ENCODE peak calls at places on chromosomes 13 and 19, in four cellular contexts. C, W, Z and I are unnamed samples.

GRCh38 chr19:46882034-46882433 is 21.2 kb downstream of the ARHGAP35 start:
- DNase-seq in C (no peak), W (no peak), Z (no peak), I (no peak)

GRCh38 chr13:73809561-73809960 is 324.6 kb downstream of the KLF12 start:
- DNase-seq in C (no peak), W (no peak), Z (peak), I (no peak)

GRCh38 chr13:113661506-113661905 is 3.5 kb upstream of the ATP4B start:
- DNase-seq in C (no peak), W (no peak), Z (no peak), I (no peak)

GRCh38 chr19:42313096-42313839 is at the start of gene TMEM145:
- DNase-seq in C (peak), W (peak), Z (peak), I (no peak)

GRCh38 chr13:97191615-97192014 is 30.5 kb upstream of the MBNL2 start:
- DNase-seq in C (no peak), W (no peak), Z (no peak), I (no peak)

GRCh38 chr19:4227771-4228170 is 1.6 kb upstream of the EBI3 start:
- DNase-seq in C (no peak), W (no peak), Z (no peak), I (no peak)

GRCh38 chr13:25973085-25973484 is 78.7 kb downstream of the SHISA2 start:
- DNase-seq in C (no peak), W (no peak), Z (no peak), I (no peak)

GRCh38 chr13:71811344-71811743 is 55.7 kb downstream of the DACH1 start:
- DNase-seq in C (no peak), W (no peak), Z (no peak), I (no peak)

GRCh38 chr19:19542507-19542906 is 4.4 kb downstream of the CILP2 start:
- DNase-seq in C (no peak), W (no peak), Z (no peak), I (no peak)

GRCh38 chr19:24069907-24070657 is 16.9 kb upstream of the ZNF254 start:
- DNase-seq in C (no peak), W (no peak), Z (no peak), I (no peak)

GRCh38 chr13:24270639-24271131 is 38.7 kb upstream of the C1QTNF9 start:
- DNase-seq in C (peak), W (peak), Z (peak), I (peak)

GRCh38 chr19:3387645-3388589 is 21.5 kb downstream of the NFIC start:
- DNase-seq in C (peak), W (no peak), Z (peak), I (peak)

GRCh38 chr13:111204438-111205177 is 89.5 kb downstream of the ARHGEF7 start:
- DNase-seq in C (peak), W (no peak), Z (no peak), I (peak)

GRCh38 chr13:100210966-100211710 is 122.2 kb downstream of the PCCA start:
- DNase-seq in C (no peak), W (no peak), Z (no peak), I (no peak)

GRCh38 chr19:35073941-35074340 is 32.4 kb downstream of the HPN start:
- DNase-seq in C (no peak), W (no peak), Z (no peak), I (no peak)

GRCh38 chr19:45402469-45403070 is 2.3 kb downstream of the PPP1R13L start:
- DNase-seq in C (no peak), W (peak), Z (no peak), I (peak)

GRCh38 chr13:98984118-98984517 is 6.3 kb upstream of the DOCK9 start:
- DNase-seq in C (no peak), W (no peak), Z (no peak), I (no peak)

GRCh38 chr19:3389876-3390361 is 23.5 kb downstream of the NFIC start:
- DNase-seq in C (no peak), W (no peak), Z (no peak), I (no peak)

GRCh38 chr13:50068508-50068907 is 53.3 kb downstream of the KCNRG start:
- DNase-seq in C (no peak), W (no peak), Z (no peak), I (no peak)

GRCh38 chr13:24022568-24022967 is 125.3 kb upstream of the C1QTNF9B start:
- DNase-seq in C (no peak), W (no peak), Z (no peak), I (no peak)

GRCh38 chr13:39016789-39017188 is 21.1 kb downstream of the PROSER1 start:
- DNase-seq in C (no peak), W (peak), Z (peak), I (no peak)

GRCh38 chr19:5367530-5368133 is 27.0 kb upstream of the PTPRS start:
- DNase-seq in C (no peak), W (no peak), Z (no peak), I (no peak)

GRCh38 chr13:113453962-113454361 is 674 bp upstream of the ADPRHL1 start:
- DNase-seq in C (no peak), W (no peak), Z (no peak), I (no peak)

GRCh38 chr13:110944968-110945952 is 30.4 kb upstream of the ANKRD10 start:
- DNase-seq in C (no peak), W (no peak), Z (no peak), I (no peak)

GRCh38 chr19:19523177-19523576 is 5.5 kb upstream of the YJEFN3 start:
- DNase-seq in C (no peak), W (no peak), Z (no peak), I (no peak)

GRCh38 chr19:925912-926594 is at the start of gene ARID3A:
- DNase-seq in C (no peak), W (peak), Z (no peak), I (no peak)

GRCh38 chr13:68944272-68944671 is 1163.4 kb upstream of the ATXN8OS start:
- DNase-seq in C (no peak), W (no peak), Z (no peak), I (no peak)